ENCODE peak calls at places on chromosomes 12 and 14, in six cellular contexts. J is GM12878, N is endothelial cell of umbilical vein, T is A549, O is HepG2, L is K562. B is an unnamed sample.

GRCh38 chr14:24965934-24966593 is 83.9 kb downstream of the STXBP6 start:
- DNase-seq in T (no peak), O (no peak), L (no peak), J (no peak), N (peak), B (no peak)

GRCh38 chr12:89863332-89863938 is 154.8 kb upstream of the ATP2B1 start:
- DNase-seq in T (no peak), O (no peak), L (no peak), N (no peak), J (peak), B (peak)

GRCh38 chr12:6829532-6830220 is 1.5 kb downstream of the P3H3 start:
- DNase-seq in T (peak), O (peak), L (peak), J (no peak), N (peak), B (no peak)

GRCh38 chr14:52267501-52268190 is at the start of gene PTGDR:
- DNase-seq in T (no peak), L (no peak), O (no peak), N (no peak), J (no peak), B (no peak)

GRCh38 chr14:72753879-72754400 is 140.0 kb downstream of the DPF3 start:
- DNase-seq in N (no peak), T (no peak), O (no peak), L (no peak), J (no peak), B (no peak)

GRCh38 chr12:75756771-75757170 is 245.4 kb upstream of the KRR1 start:
- DNase-seq in L (no peak), N (no peak), O (no peak), T (no peak), J (no peak), B (no peak)

GRCh38 chr14:73244541-73244940 is 7.2 kb downstream of the PAPLN start:
- DNase-seq in N (no peak), T (no peak), J (no peak), L (no peak), O (no peak), B (no peak)

GRCh38 chr12:116982721-116983502 is 72.2 kb downstream of the FBXW8 start:
- DNase-seq in N (no peak), J (no peak), O (no peak), L (no peak), T (no peak), B (no peak)

GRCh38 chr14:89773644-89774316 is 180.8 kb downstream of the EFCAB11 start:
- DNase-seq in N (peak), J (peak), O (peak), T (peak), L (peak), B (peak)

GRCh38 chr14:93538411-93538810 is 107.7 kb downstream of the UNC79 start:
- DNase-seq in L (peak), J (no peak), O (no peak), N (no peak), T (no peak), B (peak)

GRCh38 chr12:95605875-95606274 is 54.6 kb upstream of the USP44 start:
- DNase-seq in N (peak), J (no peak), L (no peak), T (no peak), O (peak), B (no peak)

GRCh38 chr12:121467638-121468403 is 67.9 kb downstream of the RNF34 start:
- DNase-seq in J (no peak), T (peak), N (peak), L (no peak), O (no peak), B (no peak)

GRCh38 chr12:131090254-131091210 is 136.8 kb downstream of the ADGRD1 start:
- DNase-seq in J (no peak), T (no peak), O (no peak), N (no peak), L (no peak), B (no peak)

GRCh38 chr12:79638490-79638889 is 52.3 kb downstream of the PAWR start:
- DNase-seq in L (no peak), J (no peak), N (no peak), O (peak), T (no peak), B (no peak)

GRCh38 chr12:112841891-112842290 is 50.3 kb downstream of the RPH3A start:
- DNase-seq in T (peak), L (no peak), J (no peak), N (peak), O (no peak), B (no peak)

GRCh38 chr14:28767239-28767850 is 758 bp downstream of the FOXG1 start:
- DNase-seq in T (no peak), J (no peak), L (no peak), O (no peak), N (no peak), B (no peak)

GRCh38 chr14:28902930-28903329 is 136.3 kb downstream of the FOXG1 start:
- DNase-seq in J (no peak), O (no peak), T (no peak), L (no peak), N (no peak), B (no peak)

GRCh38 chr14:42556551-42556950 is 949.9 kb downstream of the LRFN5 start:
- DNase-seq in J (no peak), O (no peak), T (no peak), N (no peak), L (no peak), B (no peak)

GRCh38 chr12:3168775-3169221 is 91.6 kb downstream of the TSPAN9 start:
- DNase-seq in N (no peak), O (no peak), J (no peak), T (peak), L (no peak), B (peak)

GRCh38 chr14:95562892-95563685 is 28.2 kb downstream of the GLRX5 start:
- DNase-seq in N (peak), T (no peak), L (no peak), O (peak), J (no peak), B (no peak)

GRCh38 chr14:90456551-90456950 is 59.7 kb downstream of the CALM1 start:
- DNase-seq in O (no peak), T (no peak), J (no peak), N (no peak), L (no peak), B (no peak)

GRCh38 chr14:99136401-99136800 is 135.6 kb downstream of the BCL11B start:
- DNase-seq in J (no peak), N (no peak), L (no peak), T (no peak), O (no peak), B (no peak)

GRCh38 chr12:114440450-114441383 is 34.8 kb upstream of the TBX5 start:
- DNase-seq in J (no peak), N (no peak), T (no peak), O (no peak), L (no peak), B (no peak)

GRCh38 chr14:81676879-81677278 is 143.2 kb upstream of the SEL1L start:
- DNase-seq in L (no peak), T (no peak), J (no peak), N (no peak), O (no peak), B (no peak)

GRCh38 chr14:97177635-97178034 is 380.5 kb downstream of the VRK1 start:
- DNase-seq in O (no peak), N (no peak), J (peak), L (no peak), T (no peak), B (no peak)

GRCh38 chr14:51849095-51849494 is 11.3 kb upstream of the GNG2 start:
- DNase-seq in N (no peak), T (no peak), O (no peak), L (no peak), J (no peak), B (no peak)

GRCh38 chr12:57226588-57227314 is 2.8 kb upstream of the SHMT2 start:
- DNase-seq in J (no peak), T (no peak), O (no peak), N (no peak), L (peak), B (peak)

GRCh38 chr12:101877816-101878811 is 734 bp downstream of the DRAM1 start:
- DNase-seq in N (peak), J (no peak), O (peak), T (peak), L (peak), B (no peak)

GRCh38 chr14:88029500-88029899 is 24.6 kb downstream of the GPR65 start:
- DNase-seq in O (no peak), T (no peak), L (no peak), N (no peak), J (no peak), B (no peak)

GRCh38 chr12:124520896-124521295 is 46.5 kb downstream of the NCOR2 start:
- DNase-seq in J (no peak), O (no peak), N (peak), T (no peak), L (no peak), B (no peak)

GRCh38 chr12:25971675-25972035 is 13.2 kb downstream of the RASSF8 start:
- DNase-seq in L (no peak), N (no peak), O (no peak), T (no peak), J (no peak), B (no peak)

GRCh38 chr14:85565862-85566296 is 35.9 kb downstream of the FLRT2 start:
- DNase-seq in N (peak), L (no peak), J (no peak), O (no peak), T (no peak), B (no peak)

GRCh38 chr12:103314786-103315185 is 181.0 kb downstream of the C12orf42 start:
- DNase-seq in L (no peak), N (no peak), J (no peak), T (no peak), O (no peak), B (no peak)

GRCh38 chr14:54805521-54806322 is 96.9 kb downstream of the GCH1 start:
- DNase-seq in J (peak), T (peak), O (peak), N (peak), L (peak), B (peak)

GRCh38 chr14:92401561-92401960 is 78.6 kb downstream of the SLC24A4 start:
- DNase-seq in N (no peak), T (no peak), L (no peak), O (no peak), J (no peak), B (no peak)

GRCh38 chr12:22657538-22657937 is 32.6 kb downstream of the ETNK1 start:
- DNase-seq in O (no peak), N (no peak), T (no peak), L (no peak), J (no peak), B (no peak)

GRCh38 chr12:125286005-125286727 is 220.9 kb downstream of the AACS start:
- DNase-seq in J (no peak), T (no peak), N (no peak), O (no peak), L (no peak), B (no peak)

GRCh38 chr12:47707905-47708543 is 2.2 kb upstream of the RPAP3 start:
- DNase-seq in L (no peak), T (no peak), O (no peak), J (no peak), N (no peak), B (peak)

GRCh38 chr12:124732275-124733075 is 131.2 kb downstream of the SCARB1 start:
- DNase-seq in T (no peak), O (no peak), L (no peak), J (no peak), N (no peak), B (no peak)

GRCh38 chr14:64174922-64175782 is 119.0 kb downstream of the ESR2 start:
- DNase-seq in L (no peak), O (no peak), N (no peak), T (no peak), J (no peak), B (no peak)

GRCh38 chr14:64170190-64170589 is 124.0 kb downstream of the ESR2 start:
- DNase-seq in L (no peak), O (no peak), J (peak), T (no peak), N (no peak), B (no peak)
- TF ChIP-seq MYC in L (no peak), O (no peak), J (no peak), T (no peak), N (no peak), B (no peak)

GRCh38 chr12:24679135-24679534 is 269.8 kb downstream of the BCAT1 start:
- DNase-seq in J (no peak), L (no peak), T (no peak), N (no peak), O (peak), B (peak)

DNA sequence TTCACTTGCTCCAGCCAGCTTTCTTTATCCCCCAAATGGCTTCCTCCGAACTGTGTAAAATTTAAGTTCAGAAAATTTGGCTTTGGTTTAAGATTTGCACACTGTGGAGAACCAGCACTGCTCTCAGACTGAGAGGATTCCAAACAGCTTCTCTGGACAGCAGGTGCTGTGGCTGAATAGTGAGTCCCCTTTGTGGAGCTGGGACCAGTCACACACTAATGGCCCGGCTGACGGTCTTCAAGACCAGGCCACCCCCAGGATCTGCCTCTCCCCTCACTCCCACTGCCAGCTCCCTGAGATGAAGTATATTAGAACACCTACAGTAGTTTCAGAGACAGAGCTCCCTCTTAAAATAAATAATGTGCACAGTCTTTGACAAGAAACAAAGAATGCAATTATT is 267.3 kb downstream of the BCAT1 start:
- DNase-seq in L (no peak), T (no peak), N (no peak), J (no peak), O (no peak), B (no peak)
- TF ChIP-seq POLR2A in L (no peak), T (no peak), N (no peak), J (no peak), O (no peak), B (no peak)

GRCh38 chr12:105699209-105699608 is 368.7 kb downstream of the C12orf75 start:
- DNase-seq in L (no peak), J (no peak), N (no peak), T (no peak), O (no peak), B (no peak)

GRCh38 chr12:105698047-105698446 is 367.6 kb downstream of the C12orf75 start:
- DNase-seq in T (no peak), J (no peak), L (no peak), O (no peak), N (no peak), B (peak)
- TF ChIP-seq MAX in T (no peak), J (no peak), L (no peak), O (no peak), N (no peak), B (no peak)

DNA sequence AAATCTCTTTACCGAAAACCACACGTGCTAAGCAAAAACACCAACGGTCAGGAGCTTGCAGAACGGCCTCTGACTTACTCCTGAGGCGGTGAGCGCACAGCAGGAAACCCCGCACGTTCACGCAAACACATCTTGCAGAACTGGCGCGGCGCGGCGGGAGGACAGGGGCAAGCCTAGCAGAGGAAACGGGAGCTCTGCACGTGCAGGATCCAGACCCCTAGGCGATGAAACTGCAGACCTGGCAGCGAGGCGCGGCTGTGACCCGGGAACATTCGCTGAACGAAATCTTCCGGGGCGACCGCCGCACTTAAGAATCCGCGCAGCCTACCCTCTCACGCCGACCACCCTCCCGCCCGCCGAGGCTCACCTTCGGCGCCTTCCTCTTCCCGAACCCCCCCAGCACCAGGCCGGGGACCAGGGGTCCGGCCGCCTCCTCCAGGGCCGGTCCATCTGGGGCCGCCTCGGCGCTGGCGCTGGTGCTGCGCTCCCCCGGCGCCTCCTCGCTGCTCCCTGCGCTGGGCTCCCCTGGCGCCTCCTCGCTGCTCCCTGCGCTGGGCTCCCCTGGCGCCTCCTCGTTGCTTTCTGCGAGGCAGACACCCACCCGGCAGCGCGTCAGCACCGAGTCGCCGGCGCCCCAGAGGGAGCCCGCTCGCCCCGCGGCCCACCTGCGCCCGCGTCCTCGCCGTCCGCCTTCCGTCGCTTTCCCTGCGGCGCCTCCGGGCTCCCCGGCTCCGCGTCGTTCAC is 619 bp downstream of the DDX51 start:
- DNase-seq in T (no peak), L (no peak), N (no peak), O (no peak), J (no peak), B (peak)
- TF ChIP-seq MYC in T (no peak), L (no peak), N (no peak), O (no peak), J (no peak), B (no peak)

GRCh38 chr14:23366163-23366921 is 1.4 kb upstream of the EFS start:
- DNase-seq in T (no peak), J (no peak), N (no peak), L (no peak), O (no peak), B (no peak)
- TF ChIP-seq POLR2A in T (no peak), J (no peak), N (no peak), L (no peak), O (no peak), B (no peak)

DNA sequence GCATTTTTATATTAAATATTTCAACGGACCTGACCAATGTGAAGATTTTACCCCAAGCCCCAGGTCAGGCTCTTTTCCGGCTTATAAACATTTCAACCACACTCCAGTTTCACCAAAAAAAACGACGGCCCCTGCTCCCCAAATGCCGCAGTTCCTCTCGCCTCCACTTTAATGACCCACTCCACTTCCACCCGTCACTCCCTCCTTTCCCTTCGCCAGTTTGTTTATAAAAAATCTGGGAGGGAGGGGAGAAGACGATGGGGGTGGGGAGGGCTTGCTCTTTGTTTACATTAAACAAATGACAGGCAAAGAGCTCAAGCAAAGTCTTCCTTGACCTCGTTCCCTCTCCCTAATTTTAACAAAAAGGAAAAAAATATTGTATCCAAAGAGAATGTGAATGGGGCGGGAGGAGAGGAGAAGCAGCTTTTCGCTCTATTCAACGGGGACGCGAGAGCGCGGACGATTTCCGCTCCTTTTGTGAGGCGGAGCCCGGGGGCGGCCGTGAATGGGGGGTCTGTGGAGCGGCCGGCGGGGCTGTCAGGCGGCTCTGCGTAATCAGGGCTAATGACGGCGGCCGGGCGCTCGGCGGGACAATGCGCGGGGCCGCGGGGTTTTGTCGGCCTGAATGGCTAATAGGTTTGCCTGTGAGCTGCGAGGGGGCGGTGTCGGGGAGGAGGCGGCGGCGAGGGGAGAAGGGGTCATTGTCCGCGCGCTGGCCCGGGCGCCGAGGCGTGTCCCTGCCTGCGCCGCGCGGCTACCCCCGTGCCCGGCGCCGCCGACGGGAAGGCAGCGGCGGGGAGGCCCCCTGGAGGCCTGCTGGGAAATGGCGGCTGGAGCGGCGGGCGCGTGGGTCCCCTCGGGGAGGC is 5.7 kb downstream of the SIX6 start:
- DNase-seq in J (no peak), L (peak), T (peak), O (peak), N (no peak), B (no peak)
- TF ChIP-seq MAX in J (no peak), L (no peak), T (peak), O (peak), N (no peak), B (no peak)

GRCh38 chr14:101408077-101408831 is 153.0 kb upstream of the DIO3 start:
- DNase-seq in T (no peak), L (no peak), N (no peak), J (no peak), O (no peak), B (no peak)
- TF ChIP-seq MYC in T (no peak), L (no peak), N (no peak), J (no peak), O (no peak), B (no peak)

DNA sequence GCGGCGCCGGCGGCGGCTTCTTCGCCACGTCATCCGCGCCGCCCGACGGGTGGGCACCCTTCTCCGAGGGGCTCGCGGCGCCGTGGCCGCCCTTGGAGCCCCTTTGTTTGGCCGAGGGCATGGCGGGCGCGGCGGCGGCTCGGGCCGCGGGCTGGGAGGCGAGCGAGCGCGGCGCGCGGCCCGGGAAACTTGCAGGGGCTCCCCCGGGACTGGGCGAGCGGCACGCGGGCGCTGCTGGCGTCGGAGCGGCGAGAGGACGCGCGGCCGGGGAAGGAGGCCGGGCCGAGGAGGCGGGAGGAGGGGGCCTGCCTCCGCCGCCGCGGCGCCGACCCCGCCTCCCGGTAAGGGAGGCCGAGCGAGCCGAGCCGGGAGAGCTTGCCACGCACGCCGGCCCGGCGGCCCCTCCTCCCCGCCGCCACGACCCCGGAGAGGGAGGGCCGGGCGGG is at the start of gene CKAP4:
- DNase-seq in O (peak), L (peak), T (peak), J (no peak), N (peak), B (peak)
- TF ChIP-seq POLR2A in O (no peak), L (no peak), T (peak), J (peak), N (no peak), B (no peak)

B was measured in NB4.